ENCODE peak calls at places on chromosomes 13 and 19, in eight cellular contexts. C is CD8-positive, alpha-beta T cell; W is choroid plexus epithelial cell; Y is esophagus squamous epithelium; V is HFFc6; N is IMR-90; I is heart left ventricle; H is fibroblast of villous mesenchyme. P is an unnamed sample.

GRCh38 chr13:46380242-46380641 is 6.8 kb downstream of the RUBCNL start:
- DNase-seq in I (no peak), V (no peak), C (no peak), W (no peak), H (no peak), N (no peak), Y (no peak), P (no peak)

GRCh38 chr19:16062789-16063188 is 13.5 kb upstream of the TPM4 start:
- DNase-seq in H (no peak), V (no peak), Y (no peak), C (peak), W (peak), N (no peak), I (no peak), P (no peak)

GRCh38 chr19:17052439-17052838 is 22.8 kb downstream of the HAUS8 start:
- DNase-seq in V (peak), W (peak), I (no peak), Y (no peak), N (peak), C (peak), H (peak), P (peak)

GRCh38 chr19:53158119-53158656 is 665 bp downstream of the ZNF347 start:
- DNase-seq in V (no peak), C (peak), Y (no peak), W (peak), H (peak), I (peak), N (peak), P (peak)

GRCh38 chr13:24215732-24216131 is 55.2 kb downstream of the SPATA13 start:
- DNase-seq in Y (no peak), H (peak), C (no peak), W (peak), V (no peak), N (peak), I (peak), P (no peak)

GRCh38 chr19:9032136-9032626 is 22.0 kb upstream of the MUC16 start:
- DNase-seq in Y (no peak), H (no peak), V (no peak), W (no peak), I (no peak), C (no peak), N (no peak), P (no peak)

GRCh38 chr13:23467048-23467931 is 33.8 kb upstream of the SACS start:
- DNase-seq in N (peak), I (no peak), H (peak), Y (no peak), V (peak), W (peak), C (no peak), P (no peak)

GRCh38 chr13:106851251-106851650 is 283.3 kb upstream of the ARGLU1 start:
- DNase-seq in V (no peak), N (peak), W (peak), I (no peak), Y (no peak), C (no peak), H (no peak), P (no peak)

GRCh38 chr19:14835011-14835410 is at the start of the genes OR7A5 and OR7C1:
- DNase-seq in W (peak), H (peak), N (no peak), Y (no peak), I (no peak), C (no peak), V (no peak), P (no peak)

GRCh38 chr19:49301165-49301865 is 23.7 kb downstream of the SLC6A16 start:
- DNase-seq in V (peak), N (peak), H (peak), I (peak), C (peak), Y (no peak), W (peak), P (peak)

GRCh38 chr19:45071969-45072790 is 4.1 kb downstream of the ZNF296 start:
- DNase-seq in C (no peak), W (no peak), Y (no peak), N (no peak), H (no peak), V (no peak), I (no peak), P (peak)

GRCh38 chr13:20990910-20991525 is 70.4 kb downstream of the LATS2 start:
- DNase-seq in Y (no peak), W (no peak), H (no peak), I (no peak), C (no peak), V (no peak), N (no peak), P (no peak)

DNA sequence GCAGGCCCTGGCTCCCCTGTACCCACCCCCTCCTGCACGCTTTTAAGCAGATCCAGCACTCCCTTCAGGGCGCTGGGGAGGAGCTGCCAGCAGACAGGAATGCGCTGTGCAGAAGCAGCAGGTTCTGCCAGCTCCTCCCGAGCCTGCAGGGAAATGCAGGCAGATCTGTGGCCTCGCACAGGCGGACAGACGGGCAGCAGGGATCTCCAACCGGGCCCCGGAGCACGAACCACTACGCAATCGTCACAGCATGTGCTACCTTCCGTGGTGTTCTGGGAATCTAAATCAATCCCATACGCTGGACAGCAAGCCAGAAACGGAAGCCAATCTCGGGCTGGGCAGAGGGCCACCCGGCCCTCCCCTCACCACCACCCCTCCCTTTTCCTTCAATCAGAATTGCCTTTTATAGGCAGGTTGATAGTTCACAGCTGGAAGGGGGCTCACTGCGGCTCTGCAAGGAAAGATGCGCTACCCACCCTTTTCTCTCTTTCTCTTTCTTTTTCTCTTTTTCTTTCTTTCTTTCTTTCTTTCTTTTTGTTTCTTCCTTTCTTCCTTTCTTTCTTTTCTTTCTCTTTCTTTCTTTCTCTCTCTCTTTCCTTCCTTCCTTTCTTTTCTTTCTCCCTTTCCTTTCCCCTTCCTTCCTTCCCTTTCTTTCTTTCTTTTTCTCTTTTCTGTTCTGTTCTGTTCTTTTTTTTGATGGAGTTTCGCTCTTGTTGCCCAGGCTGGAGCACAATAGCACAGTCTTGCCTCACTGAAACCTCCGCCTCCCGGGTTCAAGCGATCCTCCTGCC is 99.9 kb downstream of the GNG7 start:
- DNase-seq in Y (no peak), C (no peak), V (peak), H (peak), W (peak), I (peak), N (peak), P (peak)
- TF ChIP-seq CTCF in Y (no peak), C (no peak), V (no peak), H (no peak), W (no peak), I (no peak), N (no peak), P (no peak)

GRCh38 chr13:75566658-75567057 is 17.1 kb downstream of the UCHL3 start:
- DNase-seq in C (no peak), N (peak), I (no peak), V (peak), H (peak), W (peak), Y (no peak), P (no peak)
- TF ChIP-seq CTCF in C (no peak), N (peak), I (no peak), V (peak), H (peak), W (peak), Y (no peak), P (no peak)

GRCh38 chr19:12668346-12668745 is 1.7 kb downstream of the WDR83 start:
- DNase-seq in V (no peak), I (no peak), W (no peak), C (no peak), N (no peak), H (no peak), Y (no peak), P (no peak)

GRCh38 chr19:12666305-12667048 is at the start of the genes MAN2B1 and WDR83:
- DNase-seq in C (peak), Y (no peak), V (no peak), W (peak), H (peak), I (peak), N (peak), P (peak)

GRCh38 chr19:12668937-12669271 is 2.3 kb downstream of the WDR83 start:
- DNase-seq in Y (no peak), I (peak), C (peak), W (peak), N (peak), H (peak), V (peak), P (peak)

GRCh38 chr19:12669272-12670158 is 2.9 kb downstream of the WDR83 start:
- DNase-seq in C (peak), V (peak), N (peak), W (peak), I (peak), Y (no peak), H (peak), P (peak)

GRCh38 chr19:12667903-12668302 is 1.3 kb downstream of the WDR83 start:
- DNase-seq in N (no peak), Y (no peak), C (no peak), H (no peak), W (no peak), I (no peak), V (no peak), P (no peak)
- TF ChIP-seq CTCF in N (no peak), Y (no peak), C (no peak), H (no peak), W (no peak), I (no peak), V (no peak), P (no peak)

DNA sequence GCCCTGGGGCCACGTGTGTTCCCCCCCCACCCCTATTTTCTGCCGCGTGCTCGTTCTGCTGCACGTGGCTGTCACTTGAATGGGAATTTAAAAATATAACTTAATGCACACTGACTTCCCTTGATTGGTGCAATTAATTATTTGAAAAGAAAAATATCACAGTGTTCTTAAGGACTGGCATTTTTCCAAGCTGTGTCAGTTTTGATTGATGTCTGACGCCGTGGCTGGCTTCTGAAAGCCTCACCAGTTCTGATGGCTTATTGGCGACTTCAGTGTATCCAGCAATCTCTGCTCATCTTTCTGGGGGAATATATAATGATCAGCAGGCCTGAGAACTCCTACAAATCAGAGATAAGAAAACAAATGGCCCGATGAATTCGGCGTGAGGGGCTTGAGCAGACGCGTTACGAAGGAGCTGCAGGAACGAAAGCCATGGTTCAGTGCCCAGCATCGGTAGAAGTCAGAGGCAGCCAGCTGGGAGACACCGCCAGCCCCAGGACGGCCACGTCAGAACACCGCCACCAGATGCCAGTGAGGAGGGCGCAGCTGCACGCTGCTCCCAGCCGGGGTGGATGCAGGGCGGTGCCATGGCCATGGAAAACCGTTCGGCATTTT is 111.2 kb downstream of the KDM4B start:
- DNase-seq in N (no peak), Y (no peak), I (no peak), H (no peak), V (no peak), C (no peak), W (no peak), P (no peak)
- TF ChIP-seq CTCF in N (no peak), Y (no peak), I (no peak), H (no peak), V (no peak), C (no peak), W (no peak), P (no peak)

DNA sequence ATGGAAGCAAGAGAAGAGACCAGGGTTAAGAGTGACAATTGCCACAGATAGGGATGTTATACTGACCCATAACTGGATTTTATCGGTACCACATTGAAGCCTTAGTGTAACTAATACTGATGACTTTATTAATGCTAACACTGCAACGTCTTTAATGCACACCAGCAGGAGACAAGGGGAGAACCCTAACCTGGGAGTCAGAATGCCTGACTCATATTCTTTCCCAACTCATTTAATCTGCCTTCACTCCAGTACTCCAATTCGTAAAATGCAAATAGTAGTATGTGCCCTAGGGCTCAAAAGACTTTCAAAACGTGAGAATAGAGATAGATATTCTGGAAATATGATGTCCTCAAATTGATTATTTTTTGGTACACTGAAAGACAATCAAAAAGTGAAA is 62.4 kb downstream of the GPC6 start:
- DNase-seq in Y (no peak), N (peak), H (no peak), W (peak), I (no peak), V (no peak), C (no peak), P (no peak)
- TF ChIP-seq CTCF in Y (no peak), N (no peak), H (no peak), W (no peak), I (no peak), V (no peak), C (no peak), P (no peak)

DNA sequence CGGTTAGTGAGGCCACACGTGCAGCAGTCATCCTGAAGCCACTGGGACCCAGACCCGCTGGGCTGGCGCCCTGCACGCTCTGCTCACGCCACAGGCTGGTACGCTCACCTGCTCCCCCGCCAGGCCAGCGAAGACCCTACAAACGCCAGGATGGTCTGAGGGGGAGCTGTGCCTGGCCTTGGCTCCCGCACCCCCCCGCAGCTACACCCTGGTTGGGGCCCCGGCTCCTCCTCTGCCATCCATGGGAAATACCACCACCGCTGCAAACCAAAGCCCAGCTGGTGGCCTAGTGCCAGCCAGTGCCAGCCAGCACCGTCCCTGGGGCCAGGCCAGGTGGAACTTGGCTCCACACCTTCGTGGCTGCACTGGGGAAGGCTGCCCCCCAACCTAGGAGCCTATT is 23.3 kb upstream of the CACTIN start:
- DNase-seq in H (no peak), I (no peak), Y (no peak), C (no peak), V (no peak), N (no peak), W (no peak), P (no peak)
- TF ChIP-seq CTCF in H (no peak), I (no peak), Y (no peak), C (no peak), V (no peak), N (no peak), W (no peak), P (no peak)

DNA sequence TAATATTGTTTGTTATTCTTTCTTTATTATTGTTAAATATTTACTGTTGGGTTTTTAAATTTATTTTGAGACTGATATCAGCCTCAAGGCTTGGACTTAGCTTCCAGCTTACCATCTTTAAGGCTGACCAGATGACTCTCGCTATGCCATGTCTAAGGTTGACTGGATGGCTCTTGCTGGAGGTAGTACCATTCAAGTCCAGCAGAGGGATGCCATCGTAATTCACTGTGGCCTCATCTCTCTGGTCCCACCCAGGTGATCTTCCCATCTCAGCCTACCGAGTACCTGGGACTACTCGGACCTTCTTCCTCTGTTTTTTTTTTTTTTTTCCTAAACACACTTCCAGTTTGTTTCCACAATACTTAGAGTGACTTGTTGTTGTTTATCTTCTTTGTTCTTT is 41.7 kb upstream of the ZNF91 start:
- DNase-seq in H (no peak), N (no peak), W (no peak), V (no peak), I (no peak), C (no peak), Y (no peak), P (no peak)
- TF ChIP-seq CTCF in H (peak), N (no peak), W (peak), V (no peak), I (peak), C (no peak), Y (no peak), P (no peak)

GRCh38 chr19:28466107-28467045 is 746.6 kb downstream of the UQCRFS1 start:
- DNase-seq in C (peak), W (peak), I (peak), H (no peak), Y (no peak), N (peak), V (no peak), P (peak)

GRCh38 chr19:28472111-28472510 is 740.8 kb downstream of the UQCRFS1 start:
- DNase-seq in Y (no peak), H (no peak), V (no peak), W (peak), C (no peak), I (no peak), N (no peak), P (no peak)

GRCh38 chr19:28469544-28469943 is 743.4 kb downstream of the UQCRFS1 start:
- DNase-seq in I (no peak), Y (no peak), H (no peak), C (no peak), W (no peak), N (no peak), V (no peak), P (no peak)

GRCh38 chr19:28465317-28466086 is 747.4 kb downstream of the UQCRFS1 start:
- DNase-seq in Y (no peak), N (no peak), W (peak), V (no peak), I (no peak), C (no peak), H (no peak), P (no peak)

GRCh38 chr19:28468701-28469459 is 744.1 kb downstream of the UQCRFS1 start:
- DNase-seq in W (peak), V (no peak), Y (no peak), N (no peak), I (no peak), H (no peak), C (peak), P (no peak)
- TF ChIP-seq CTCF in W (no peak), V (no peak), Y (no peak), N (no peak), I (no peak), H (no peak), C (no peak), P (no peak)

GRCh38 chr13:110307697-110308376 is 753 bp downstream of the COL4A2 start:
- DNase-seq in N (peak), H (peak), V (no peak), I (no peak), W (peak), C (no peak), Y (no peak), P (no peak)

GRCh38 chr13:110305949-110306339 is 1.0 kb downstream of the COL4A1 start:
- DNase-seq in H (no peak), N (no peak), Y (no peak), I (no peak), V (no peak), C (no peak), W (no peak), P (no peak)

GRCh38 chr13:110305544-110305943 is 1.4 kb downstream of the COL4A1 start:
- DNase-seq in C (no peak), V (no peak), H (no peak), I (no peak), Y (no peak), N (no peak), W (no peak), P (no peak)

GRCh38 chr13:110306960-110307696 is at the start of the genes COL4A1 and COL4A2:
- DNase-seq in N (peak), H (peak), W (peak), I (peak), V (no peak), C (no peak), Y (no peak), P (peak)

DNA sequence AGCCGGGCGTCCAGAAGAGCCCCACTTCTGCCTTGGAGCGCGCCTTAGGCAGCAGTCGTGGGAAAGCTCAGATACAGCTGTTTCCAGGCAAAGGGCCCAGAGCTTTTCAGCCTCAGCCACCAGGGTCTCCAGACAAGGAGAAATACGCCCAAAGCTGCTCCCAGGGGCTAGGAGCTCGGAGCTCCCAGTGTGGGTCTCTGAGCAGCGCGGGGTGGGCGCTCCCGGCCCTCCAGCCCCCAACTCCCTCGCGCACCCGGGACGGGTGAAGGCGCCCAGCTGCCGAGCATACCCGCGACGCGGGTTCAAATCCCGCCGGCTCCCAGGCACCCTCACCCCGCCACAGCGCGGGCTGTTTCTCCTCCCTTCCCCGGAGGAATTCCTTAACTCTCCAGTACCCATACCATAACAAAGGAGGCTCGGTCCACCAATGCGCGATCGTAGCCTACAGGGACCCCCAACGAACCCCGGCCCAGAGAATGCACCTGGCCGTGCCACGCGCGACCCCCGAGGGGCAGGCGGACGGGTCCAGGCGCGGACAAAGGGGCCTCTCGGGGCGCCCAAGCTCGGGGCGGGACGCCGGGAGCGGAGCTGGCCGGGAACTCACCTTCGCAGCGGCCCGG is 507 bp downstream of the COL4A1 start:
- DNase-seq in N (no peak), C (no peak), W (peak), I (no peak), V (no peak), H (peak), Y (no peak), P (no peak)
- TF ChIP-seq CTCF in N (no peak), C (no peak), W (peak), I (no peak), V (no peak), H (no peak), Y (no peak), P (no peak)

P was measured in lung.